ENCODE peak calls at places on chromosome 5, in seven cellular contexts. H is A549, U is HCT116, E is stomach, N is IMR-90, G is endothelial cell of umbilical vein, L is heart left ventricle. K is an unnamed sample. For H3K4me1, the result is how much of the 10 kb centered on the place peaks cover.

GRCh38 chr5:82911902-82912301 is 165.3 kb downstream of the TMEM167A start:
- DNase-seq in H (no peak), U (no peak), E (no peak), N (no peak), G (no peak), L (no peak), K (no peak)

GRCh38 chr5:11377896-11378295 is 526.4 kb downstream of the CTNND2 start:
- DNase-seq in H (no peak), U (no peak), E (no peak), N (no peak), G (no peak), L (no peak), K (no peak)

GRCh38 chr5:141615991-141616715 is 2.6 kb downstream of the DIAPH1 start:
- DNase-seq in H (no peak), U (no peak), E (no peak), N (no peak), G (no peak), L (no peak), K (no peak)

GRCh38 chr5:40569549-40570270 is 110.0 kb upstream of the PTGER4 start:
- DNase-seq in H (no peak), U (no peak), E (no peak), N (peak), G (peak), L (no peak), K (no peak)

GRCh38 chr5:68478306-68479091 is 262.9 kb downstream of the PIK3R1 start:
- DNase-seq in H (no peak), U (no peak), E (no peak), N (peak), G (no peak), L (no peak), K (no peak)

GRCh38 chr5:151706906-151707305 is 20.2 kb upstream of the SPARC start:
- DNase-seq in H (peak), U (no peak), E (no peak), N (peak), G (no peak), L (no peak), K (no peak)

GRCh38 chr5:1121891-1122290 is 10.0 kb upstream of the SLC12A7 start:
- DNase-seq in H (no peak), U (no peak), E (no peak), N (no peak), G (no peak), L (no peak), K (no peak)

GRCh38 chr5:6483880-6484382 is 35.3 kb downstream of the UBE2QL1 start:
- DNase-seq in H (no peak), U (no peak), E (peak), N (no peak), G (no peak), L (no peak), K (no peak)

GRCh38 chr5:74865799-74866652 is at the start of gene FAM169A:
- DNase-seq in H (peak), U (no peak), E (peak), N (peak), G (no peak), L (no peak), K (peak)

GRCh38 chr5:132003982-132004381 is 7.5 kb downstream of the ACSL6 start:
- DNase-seq in H (no peak), U (no peak), E (no peak), N (no peak), G (no peak), L (no peak), K (peak)

GRCh38 chr5:119393746-119394145 is 37.9 kb downstream of the TNFAIP8 start:
- DNase-seq in H (no peak), U (no peak), E (no peak), N (peak), G (peak), L (no peak), K (no peak)

GRCh38 chr5:143405063-143405746 is 1.7 kb upstream of the NR3C1 start:
- DNase-seq in H (peak), U (no peak), E (peak), N (peak), G (peak), L (peak), K (peak)

GRCh38 chr5:180323929-180324632 is 29.1 kb downstream of the GFPT2 start:
- DNase-seq in H (peak), U (no peak), E (no peak), N (peak), G (no peak), L (no peak), K (no peak)

GRCh38 chr5:128596071-128596470 is 58.0 kb upstream of the FBN2 start:
- DNase-seq in H (no peak), U (no peak), E (no peak), N (peak), G (peak), L (no peak), K (no peak)

GRCh38 chr5:43078956-43079355 is 38.8 kb upstream of the ANXA2R start:
- DNase-seq in H (peak), U (no peak), E (no peak), N (peak), G (no peak), L (no peak), K (no peak)

GRCh38 chr5:125044491-125045282 is 298.2 kb upstream of the ZNF608 start:
- DNase-seq in H (peak), U (no peak), E (no peak), N (no peak), G (no peak), L (no peak), K (no peak)

GRCh38 chr5:92633821-92634220 is 947.2 kb downstream of the NR2F1-AS1 start:
- DNase-seq in H (no peak), U (no peak), E (no peak), N (peak), G (no peak), L (no peak), K (no peak)

GRCh38 chr5:115939059-115939458 is 23.2 kb upstream of the LVRN start:
- DNase-seq in H (no peak), U (no peak), E (no peak), N (no peak), G (no peak), L (no peak), K (no peak)

GRCh38 chr5:169218862-169219261 is 82.1 kb downstream of the SLIT3 start:
- DNase-seq in H (peak), U (no peak), E (no peak), N (no peak), G (no peak), L (no peak), K (no peak)

DNA sequence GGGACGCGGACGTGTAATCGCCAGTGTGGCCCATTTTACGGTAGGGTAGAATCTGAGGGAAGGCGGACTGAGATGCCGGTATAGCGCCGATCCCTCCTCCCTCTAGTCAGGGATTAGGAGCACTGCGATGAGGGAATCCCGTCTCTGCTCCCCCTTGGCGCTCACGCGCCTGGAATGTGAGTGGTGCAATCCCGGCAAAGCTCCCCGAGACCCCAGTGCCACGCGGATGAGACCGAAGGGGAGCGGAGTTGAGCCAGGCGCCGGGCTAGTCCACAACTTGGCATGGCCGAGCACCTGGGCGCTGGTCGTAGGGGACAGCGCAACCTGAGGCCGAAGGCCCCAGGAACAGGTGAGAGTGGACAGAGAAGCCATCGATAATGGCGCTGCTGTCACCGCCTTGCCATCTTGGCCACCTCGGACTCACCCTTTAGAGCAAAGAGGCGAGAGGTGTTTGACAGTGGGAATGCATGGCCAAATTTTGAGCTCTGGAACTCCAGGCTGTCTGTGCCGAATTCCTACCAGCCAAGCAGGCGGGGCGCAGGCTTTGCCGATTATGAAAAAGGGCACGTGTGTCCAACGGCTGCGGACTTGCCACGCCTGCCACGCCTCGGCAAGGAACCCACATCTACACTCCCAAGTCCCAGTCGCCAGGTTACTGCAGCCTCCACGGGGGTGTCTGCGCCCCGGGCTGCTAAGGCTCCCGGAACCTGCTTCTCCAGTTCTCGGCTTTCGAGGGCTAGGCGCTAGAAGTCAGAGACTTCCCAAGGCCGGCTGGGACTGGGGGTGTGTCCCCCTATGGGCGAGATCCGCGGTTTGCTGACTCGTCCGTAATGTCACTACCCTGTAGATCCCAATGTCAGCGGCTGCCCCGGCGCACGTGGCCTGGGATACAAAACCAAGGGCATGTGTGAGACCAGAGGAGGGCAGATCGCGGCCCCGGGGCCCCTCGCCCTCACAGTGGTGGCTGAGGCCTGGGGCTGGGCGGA is 2.6 kb downstream of the NPR3 start:
- DNase-seq in H (no peak), U (no peak), E (no peak), N (peak), G (no peak), L (peak), K (peak)
- H3K4me1 ChIP-seq in H (under half), U (under half), E (under half), N (under half), G (under half), L (under half), K (under half)

DNA sequence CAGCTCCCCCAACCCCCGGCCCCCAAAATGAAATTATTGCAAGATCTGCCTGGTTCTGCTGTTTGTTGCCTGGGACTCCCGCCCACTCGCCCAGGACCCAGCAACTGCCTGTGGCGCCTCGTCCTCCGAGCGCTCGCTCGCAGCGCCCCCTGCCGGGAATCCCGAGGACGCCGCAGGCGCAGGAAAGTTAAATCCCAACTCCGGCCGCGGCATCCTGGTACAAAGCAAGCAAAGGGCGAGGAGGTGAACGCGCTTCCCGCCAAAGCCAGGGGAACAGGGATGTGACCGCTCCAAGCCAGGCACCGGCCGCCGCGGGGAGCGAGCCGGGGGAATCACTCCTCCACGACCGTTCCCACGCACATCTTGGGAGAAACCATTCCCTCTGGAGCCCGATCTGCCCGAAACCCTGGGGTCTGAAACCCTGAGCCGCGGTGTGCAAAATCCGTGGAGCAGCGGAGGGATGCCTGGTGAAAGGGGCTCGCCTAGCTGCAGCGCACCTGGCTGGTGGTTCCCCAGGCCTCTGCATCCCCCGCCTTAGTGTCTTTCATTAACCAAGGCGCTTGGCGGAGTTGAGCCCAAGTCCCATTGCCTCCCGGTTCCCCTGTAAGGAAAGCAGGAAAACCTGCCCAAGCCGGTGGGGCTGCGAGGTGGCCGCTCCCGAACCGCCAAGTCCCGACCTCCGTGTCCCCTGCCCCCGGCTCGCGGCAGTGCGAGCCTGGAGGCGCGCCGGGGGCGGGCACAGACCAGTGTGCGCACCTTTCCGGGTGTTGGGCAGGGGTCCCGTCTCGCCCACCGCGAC is 1.2 kb downstream of the SEMA5A start:
- DNase-seq in H (peak), U (no peak), E (peak), N (peak), G (peak), L (peak), K (peak)
- TF ChIP-seq POLR2A in H (no peak), U (no peak), E (no peak), N (peak), G (no peak), L (no peak), K (no peak)

DNA sequence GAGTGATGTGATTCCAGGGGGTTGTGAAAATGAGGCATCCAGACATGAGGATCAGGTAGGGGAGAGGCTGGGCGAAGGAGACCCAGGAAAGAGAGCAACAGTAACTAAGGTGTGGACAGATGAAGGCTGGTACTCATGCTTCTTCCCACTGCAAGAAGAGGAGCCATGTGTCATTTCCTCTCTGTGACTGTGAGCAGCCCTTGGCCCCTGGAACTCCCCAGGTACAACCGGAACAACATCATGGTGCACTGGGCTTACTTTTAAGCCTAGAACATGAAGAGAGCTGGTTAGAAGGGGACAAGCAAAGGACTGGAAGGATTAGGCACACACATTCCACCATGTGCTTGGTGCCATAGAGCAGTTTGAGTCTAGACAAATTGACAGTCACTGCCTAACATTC is 10.9 kb upstream of the IL12B start:
- DNase-seq in H (no peak), U (no peak), E (no peak), N (no peak), G (no peak), L (no peak), K (no peak)
- H3K27ac ChIP-seq in H (peak), U (no peak), E (no peak), N (no peak), G (no peak), L (no peak), K (peak)

DNA sequence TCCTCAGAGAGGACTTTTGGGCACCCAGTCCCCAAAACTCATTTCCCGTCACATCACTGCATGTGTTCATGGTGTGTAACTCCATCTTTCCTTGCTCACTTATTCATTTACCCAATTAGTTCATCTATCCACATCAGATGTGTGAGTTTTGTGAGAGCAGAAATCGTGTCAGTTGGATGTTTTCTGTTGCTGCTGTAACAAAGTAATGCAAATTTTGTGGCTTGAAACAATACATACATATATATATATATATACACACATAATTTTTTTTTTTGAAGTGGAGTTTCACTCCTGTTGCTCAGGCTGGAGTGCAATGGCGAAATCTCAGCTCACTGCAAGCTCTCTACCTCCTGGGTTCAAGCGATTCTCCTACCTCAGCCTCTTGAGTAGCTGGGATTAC is 70.5 kb upstream of the BOD1 start:
- DNase-seq in H (no peak), U (no peak), E (no peak), N (no peak), G (no peak), L (no peak), K (no peak)
- H3K4me1 ChIP-seq in H (under half), U (under half), E (under half), N (under half), G (under half), L (under half), K (under half)

DNA sequence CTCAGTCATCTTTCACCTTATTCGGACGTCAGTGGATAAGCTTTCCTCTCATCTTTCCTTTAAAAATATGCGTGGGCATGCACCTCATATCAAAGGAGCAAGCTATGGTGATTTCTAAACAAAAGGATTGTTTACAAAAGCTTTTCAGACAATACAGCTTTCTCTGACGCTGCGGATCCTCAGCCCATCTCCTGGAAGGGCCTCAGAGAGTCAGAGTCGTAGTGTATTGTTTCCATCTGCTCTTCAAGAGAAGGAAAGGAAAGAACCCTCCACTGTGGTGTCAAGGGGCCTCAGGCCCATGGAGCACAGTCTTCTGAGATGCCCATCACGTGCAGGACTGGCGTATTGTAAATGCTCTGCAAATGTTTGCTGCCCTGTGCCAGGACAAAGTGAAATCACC is 163.4 kb upstream of the MAP1B start:
- DNase-seq in H (no peak), U (no peak), E (no peak), N (no peak), G (no peak), L (no peak), K (no peak)
- TF ChIP-seq POLR2A in H (no peak), U (no peak), E (no peak), N (no peak), G (no peak), L (no peak), K (no peak)

GRCh38 chr5:177309351-177310191 is 2.1 kb downstream of the MXD3 start:
- DNase-seq in H (peak), U (peak), E (peak), N (peak), G (peak), L (peak), K (peak)

GRCh38 chr5:177308740-177309139 is 3.0 kb downstream of the MXD3 start:
- DNase-seq in H (no peak), U (no peak), E (no peak), N (no peak), G (no peak), L (no peak), K (no peak)

GRCh38 chr5:177310757-177311173 is 933 bp downstream of the MXD3 start:
- DNase-seq in H (no peak), U (no peak), E (no peak), N (peak), G (peak), L (peak), K (peak)

GRCh38 chr5:177311361-177311722 is 356 bp downstream of the MXD3 start:
- DNase-seq in H (no peak), U (no peak), E (no peak), N (no peak), G (no peak), L (no peak), K (no peak)

DNA sequence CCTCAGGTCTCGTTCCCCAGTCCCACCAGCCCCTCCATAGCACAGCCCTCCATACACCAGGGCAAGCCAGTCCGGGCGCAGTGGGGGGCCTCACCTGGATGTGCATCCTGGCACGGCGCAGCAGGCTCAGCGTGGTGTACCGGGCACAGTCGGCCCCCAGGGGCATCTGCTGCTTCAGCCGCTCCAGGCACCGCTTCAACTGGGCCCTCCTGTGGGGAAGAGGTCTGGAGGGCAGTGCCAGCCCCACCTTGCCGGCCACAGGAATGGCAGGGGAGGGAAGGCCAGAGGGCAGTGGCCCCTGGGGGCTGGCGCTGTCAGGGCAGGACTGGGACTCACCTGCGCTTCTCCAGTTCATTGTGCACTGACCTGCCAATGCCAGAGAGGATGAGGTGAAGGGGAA is 1.4 kb downstream of the MXD3 start:
- DNase-seq in H (no peak), U (no peak), E (no peak), N (no peak), G (no peak), L (peak), K (peak)
- H3K27ac ChIP-seq in H (no peak), U (peak), E (peak), N (no peak), G (no peak), L (no peak), K (peak)

K was measured in spleen.